ENCODE peak calls at places on chromosomes 12 and 14, in four cellular contexts. U, J, M and X are unnamed samples. For H3K27me3, the result is how much of the 10 kb centered on the place peaks cover.

GRCh38 chr14:33126433-33126832 is 187.8 kb downstream of the NPAS3 start:
- DNase-seq in U (no peak), M (no peak), J (no peak), X (no peak)

GRCh38 chr14:61502459-61503093 is 181.2 kb downstream of the PRKCH start:
- DNase-seq in J (peak), U (no peak), M (no peak), X (peak)

GRCh38 chr12:124006582-124007170 is 33.7 kb downstream of the ZNF664 start:
- DNase-seq in M (no peak), J (no peak), U (no peak), X (no peak)

GRCh38 chr14:24323341-24323740 is 11.5 kb downstream of the ADCY4 start:
- DNase-seq in M (no peak), J (no peak), U (no peak), X (no peak)

GRCh38 chr12:26056335-26056734 is 68.5 kb downstream of the BHLHE41 start:
- DNase-seq in U (no peak), M (no peak), J (peak), X (peak)

GRCh38 chr12:14426792-14427191 is 61.3 kb downstream of the ATF7IP start:
- DNase-seq in M (no peak), J (no peak), U (no peak), X (no peak)

GRCh38 chr14:100381386-100382105 is 58.4 kb downstream of the SLC25A47 start:
- DNase-seq in M (no peak), J (no peak), U (no peak), X (no peak)

GRCh38 chr12:97142737-97143450 is 235.8 kb downstream of the NEDD1 start:
- DNase-seq in U (no peak), M (no peak), J (no peak), X (no peak)

GRCh38 chr14:69226178-69226577 is 33.8 kb upstream of the GALNT16 start:
- DNase-seq in M (no peak), U (no peak), J (no peak), X (no peak)

GRCh38 chr12:120164293-120164692 is 30.2 kb downstream of the GCN1 start:
- DNase-seq in M (no peak), U (peak), J (no peak), X (no peak)

GRCh38 chr14:61470261-61470953 is 149.0 kb downstream of the PRKCH start:
- DNase-seq in M (peak), J (peak), U (no peak), X (peak)

GRCh38 chr12:68487721-68488309 is 122.9 kb upstream of the RAP1B start:
- DNase-seq in U (no peak), J (no peak), M (no peak), X (no peak)

GRCh38 chr12:53867216-53868012 is 71.2 kb upstream of the HOXC13 start:
- DNase-seq in J (peak), U (no peak), M (no peak), X (no peak)

GRCh38 chr12:7061138-7061537 is 620 bp downstream of the C1S start:
- DNase-seq in J (no peak), M (no peak), U (no peak), X (no peak)

GRCh38 chr14:51924600-51924999 is 64.2 kb downstream of the GNG2 start:
- DNase-seq in U (no peak), M (no peak), J (no peak), X (no peak)

GRCh38 chr12:106341086-106341879 is 16.3 kb upstream of the POLR3B start:
- DNase-seq in J (no peak), U (no peak), M (no peak), X (no peak)

GRCh38 chr12:48008950-48009349 is 4.7 kb upstream of the COL2A1 start:
- DNase-seq in M (no peak), U (no peak), J (no peak), X (no peak)

GRCh38 chr14:39988939-39989338 is 556.7 kb upstream of the FBXO33 start:
- DNase-seq in M (no peak), J (no peak), U (no peak), X (no peak)

GRCh38 chr14:74712499-74713394 is at the start of the genes AREL1 and FCF1:
- DNase-seq in M (peak), U (peak), J (peak), X (peak)

GRCh38 chr12:86744547-86745212 is 488.5 kb upstream of the MGAT4C start:
- DNase-seq in M (no peak), J (no peak), U (no peak), X (peak)

GRCh38 chr14:34030864-34031263 is 80.0 kb upstream of the EGLN3 start:
- DNase-seq in M (peak), J (peak), U (peak), X (no peak)

GRCh38 chr12:19799886-19800602 is 360.8 kb downstream of the AEBP2 start:
- DNase-seq in U (no peak), J (no peak), M (no peak), X (no peak)

GRCh38 chr14:64278458-64278857 is 15.7 kb downstream of the ESR2 start:
- DNase-seq in M (no peak), U (no peak), J (no peak), X (no peak)

GRCh38 chr12:84186433-84186832 is 726.2 kb downstream of the SLC6A15 start:
- DNase-seq in J (no peak), U (no peak), M (no peak), X (no peak)

GRCh38 chr12:97148941-97149559 is 242.0 kb downstream of the NEDD1 start:
- DNase-seq in J (peak), U (no peak), M (no peak), X (no peak)

GRCh38 chr12:10562306-10562933 is 51.0 kb downstream of the MAGOHB start:
- DNase-seq in J (peak), M (no peak), U (no peak), X (no peak)

GRCh38 chr14:46887144-46887543 is 235.6 kb upstream of the RPL10L start:
- DNase-seq in U (no peak), M (no peak), J (no peak), X (no peak)

GRCh38 chr12:67667276-67668073 is 18.9 kb downstream of the DYRK2 start:
- DNase-seq in J (no peak), M (peak), U (peak), X (no peak)

GRCh38 chr14:76782885-76783566 is 21.8 kb downstream of the VASH1 start:
- DNase-seq in J (no peak), U (no peak), M (no peak), X (no peak)

GRCh38 chr14:22651586-22651985 is 7.4 kb upstream of the OR6J1 start:
- DNase-seq in J (no peak), U (no peak), M (no peak), X (no peak)

GRCh38 chr12:124463341-124463861 is 104.0 kb downstream of the NCOR2 start:
- DNase-seq in U (no peak), J (no peak), M (no peak), X (no peak)

GRCh38 chr12:54413284-54414190 is 5.5 kb downstream of the ITGA5 start:
- DNase-seq in J (no peak), U (peak), M (peak), X (no peak)

GRCh38 chr14:101185946-101186345 is 282.4 kb upstream of the RTL1 start:
- DNase-seq in U (no peak), M (no peak), J (no peak), X (no peak)

GRCh38 chr12:91922139-91922538 is 223.5 kb downstream of the BTG1 start:
- DNase-seq in J (no peak), M (no peak), U (no peak), X (no peak)

GRCh38 chr12:14238224-14238792 is 127.2 kb upstream of the ATF7IP start:
- DNase-seq in U (no peak), M (no peak), J (no peak), X (no peak)

GRCh38 chr14:90060312-90060964 is 1.4 kb upstream of the KCNK13 start:
- DNase-seq in U (no peak), J (peak), M (no peak), X (peak)

GRCh38 chr12:101781834-101782543 is 42.7 kb upstream of the SYCP3 start:
- DNase-seq in J (no peak), M (no peak), U (no peak), X (peak)

GRCh38 chr12:71958056-71958455 is 19.4 kb downstream of the TPH2 start:
- DNase-seq in J (no peak), U (no peak), M (no peak), X (no peak)

GRCh38 chr12:71954861-71955260 is 16.2 kb downstream of the TPH2 start:
- DNase-seq in J (no peak), U (no peak), M (no peak), X (no peak)

GRCh38 chr12:71955946-71956345 is 17.3 kb downstream of the TPH2 start:
- DNase-seq in J (no peak), U (no peak), M (no peak), X (no peak)

GRCh38 chr12:71958993-71959588 is 20.4 kb downstream of the TPH2 start:
- DNase-seq in J (no peak), U (no peak), M (no peak), X (no peak)

DNA sequence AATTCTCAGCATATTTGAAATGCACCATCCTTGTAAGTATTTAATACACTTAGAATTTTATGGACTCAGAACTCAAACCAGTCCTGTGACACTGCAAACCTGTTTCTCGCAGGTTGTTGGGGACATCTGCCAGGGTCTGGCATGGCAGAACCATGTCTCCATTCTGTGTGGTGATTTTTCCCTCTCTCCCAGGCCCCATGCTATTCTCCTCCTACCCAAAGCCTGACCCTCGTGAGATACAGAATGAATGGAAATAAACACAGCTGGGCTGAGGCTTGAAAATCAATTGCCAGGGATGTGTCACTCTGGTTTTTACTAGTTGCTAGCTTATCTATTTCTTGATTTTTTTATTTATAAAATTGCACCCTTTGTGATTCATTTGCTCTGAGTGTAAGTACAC is 19.8 kb downstream of the TPH2 start:
- DNase-seq in J (no peak), U (no peak), M (no peak), X (no peak)
- H3K27ac ChIP-seq in J (no peak), U (no peak), M (no peak), X (no peak)

GRCh38 chr12:45962553-45963325 is 27.6 kb downstream of the SCAF11 start:
- DNase-seq in M (no peak), U (no peak), J (no peak), X (no peak)

GRCh38 chr12:45959728-45960127 is 30.6 kb downstream of the SCAF11 start:
- DNase-seq in M (no peak), U (no peak), J (no peak), X (no peak)

DNA sequence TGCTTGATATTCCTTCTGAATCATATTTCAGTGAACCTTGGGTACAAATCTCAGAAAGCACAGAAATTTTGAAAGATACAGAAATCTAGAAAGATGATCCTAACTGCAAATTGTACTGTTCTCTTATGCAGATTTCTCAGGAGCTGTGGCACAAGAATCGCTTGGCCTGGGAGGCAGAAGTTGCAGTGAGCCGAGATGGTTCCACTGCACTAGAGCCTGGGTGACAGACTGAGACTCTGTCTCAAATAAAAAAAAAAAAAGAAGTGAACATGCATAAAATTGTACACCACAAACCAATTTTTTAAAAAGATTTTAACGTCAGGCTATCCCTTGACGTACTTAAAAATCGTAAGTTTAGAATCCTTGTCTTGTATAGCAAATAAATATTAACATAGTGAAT is 31.3 kb downstream of the SCAF11 start:
- DNase-seq in M (no peak), J (no peak), U (no peak), X (no peak)
- H3K27me3 ChIP-seq in M (under half), J (under half), U (under half), X (under half)

GRCh38 chr12:121812320-121812871 is 8.6 kb downstream of the SETD1B start:
- DNase-seq in J (peak), U (peak), M (no peak), X (peak)
- TF ChIP-seq CTCF in J (no peak), U (peak), M (no peak), X (no peak)

DNA sequence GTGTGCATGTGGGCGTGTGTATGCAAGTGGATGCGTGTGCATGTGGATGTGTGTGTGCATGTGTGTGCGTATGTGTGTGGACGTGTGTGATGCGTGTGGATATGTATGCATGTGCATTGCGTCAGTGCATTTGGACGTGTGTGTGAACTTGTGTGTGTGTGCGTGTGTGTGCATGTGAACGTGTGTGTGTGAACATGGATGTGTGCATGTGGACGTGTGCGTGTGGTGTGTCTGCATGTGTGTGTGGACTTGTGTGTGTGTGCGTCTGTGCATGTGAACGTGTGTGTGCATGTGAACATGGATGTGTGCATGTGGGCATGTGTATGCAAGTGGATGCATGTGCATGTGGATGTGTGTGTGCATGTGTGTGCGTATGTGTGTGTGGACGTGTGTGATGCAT is 34.4 kb upstream of the FBRSL1 start:
- DNase-seq in U (no peak), M (no peak), J (no peak), X (no peak)
- H3K27ac ChIP-seq in U (no peak), M (no peak), J (no peak), X (no peak)

GRCh38 chr14:53870997-53871396 is 85.6 kb downstream of the BMP4 start:
- DNase-seq in U (no peak), M (no peak), J (no peak), X (no peak)

GRCh38 chr14:53874704-53875103 is 81.9 kb downstream of the BMP4 start:
- DNase-seq in J (no peak), M (no peak), U (peak), X (no peak)

GRCh38 chr14:53872551-53873188 is 84.0 kb downstream of the BMP4 start:
- DNase-seq in J (no peak), U (no peak), M (no peak), X (no peak)

GRCh38 chr14:53875337-53875897 is 81.2 kb downstream of the BMP4 start:
- DNase-seq in U (no peak), M (no peak), J (no peak), X (no peak)

GRCh38 chr14:53871947-53872346 is 84.7 kb downstream of the BMP4 start:
- DNase-seq in J (no peak), U (no peak), M (no peak), X (no peak)
- H3K27me3 ChIP-seq in J (under half), U (under half), M (under half), X (under half)

DNA sequence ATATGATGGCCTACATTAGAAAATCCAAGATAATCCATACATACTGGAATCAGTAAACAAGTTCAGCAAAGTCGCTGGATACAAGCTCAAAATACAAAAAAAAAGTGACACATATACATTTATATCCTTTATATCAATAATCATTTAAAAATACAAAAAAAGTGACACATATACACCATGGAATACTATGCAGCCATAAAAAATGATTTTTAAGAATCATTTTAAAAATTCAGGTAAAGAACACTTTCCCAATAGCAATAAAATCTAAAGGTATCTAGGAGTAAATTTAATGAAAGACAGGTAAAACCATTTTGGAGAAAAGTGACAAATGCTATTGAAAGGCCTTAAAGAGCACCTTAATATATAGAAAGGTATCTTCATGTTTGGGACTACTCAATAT is 111.9 kb downstream of the NTN4 start:
- DNase-seq in M (no peak), J (no peak), U (no peak), X (no peak)
- TF ChIP-seq CTCF in M (no peak), J (no peak), U (no peak), X (no peak)

DNA sequence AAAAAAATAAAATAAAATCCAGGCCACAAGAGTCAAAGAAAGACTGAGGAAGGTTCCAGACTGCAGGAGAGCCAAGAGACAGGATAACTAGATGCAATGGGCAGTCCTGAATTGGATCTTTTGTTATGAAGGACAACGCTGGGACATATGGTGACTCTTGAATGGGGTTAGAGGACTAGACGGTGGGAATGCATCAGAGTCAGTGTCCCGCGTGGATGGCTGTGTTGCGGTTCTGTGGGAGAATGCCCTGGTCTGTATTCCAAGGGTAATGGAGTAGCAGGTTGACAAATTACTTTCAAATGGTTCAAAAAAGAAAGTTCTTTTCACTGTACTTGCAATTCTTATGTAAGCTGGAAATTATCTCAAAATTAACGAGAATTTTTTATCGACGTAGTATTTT is 20.1 kb downstream of the SSH1 start:
- DNase-seq in U (no peak), M (no peak), J (no peak), X (no peak)
- H3K27ac ChIP-seq in U (peak), M (peak), J (peak), X (no peak)